ENCODE peak calls at places on chromosomes 13 and 19, in six cellular contexts. One of them, this sample, is unnamed.

GRCh38 chr13:48783181-48783630 is 129.5 kb downstream of the CYSLTR2 start:
- DNase-seq in MCF 10A: peak; percentile 99
- DNase-seq in LoVo: no peak
- DNase-seq in left lung: peak; percentile 82
- DNase-seq in right atrium auricular region: peak; percentile 91
- DNase-seq in mesenteric fat pad: no peak
- DNase-seq in this sample: peak; percentile 77

GRCh38 chr13:27110056-27110746 is 61.4 kb downstream of the USP12 start:
- DNase-seq in MCF 10A: no peak
- DNase-seq in LoVo: no peak
- DNase-seq in left lung: no peak
- DNase-seq in right atrium auricular region: no peak
- DNase-seq in mesenteric fat pad: no peak
- DNase-seq in this sample: no peak

GRCh38 chr13:20921572-20921971 is 19.0 kb upstream of the XPO4 start:
- DNase-seq in MCF 10A: no peak
- DNase-seq in LoVo: no peak
- DNase-seq in left lung: no peak
- DNase-seq in right atrium auricular region: no peak
- DNase-seq in mesenteric fat pad: peak; percentile 20
- DNase-seq in this sample: no peak

GRCh38 chr13:114132419-114133121 is at the start of gene RASA3:
- DNase-seq in MCF 10A: peak; percentile 71
- DNase-seq in LoVo: peak; percentile 84
- DNase-seq in left lung: peak; percentile 94
- DNase-seq in right atrium auricular region: no peak
- DNase-seq in mesenteric fat pad: no peak
- DNase-seq in this sample: peak; percentile 86

GRCh38 chr13:110014719-110015118 is 228.3 kb upstream of the IRS2 start:
- DNase-seq in MCF 10A: peak; percentile 60
- DNase-seq in LoVo: no peak
- DNase-seq in left lung: no peak
- DNase-seq in right atrium auricular region: no peak
- DNase-seq in mesenteric fat pad: no peak
- DNase-seq in this sample: no peak

GRCh38 chr19:3494559-3494958 is 5.9 kb downstream of the DOHH start:
- DNase-seq in MCF 10A: no peak
- DNase-seq in LoVo: no peak
- DNase-seq in left lung: no peak
- DNase-seq in right atrium auricular region: no peak
- DNase-seq in mesenteric fat pad: no peak
- DNase-seq in this sample: no peak

GRCh38 chr13:39876258-39876657 is 220.8 kb downstream of the COG6 start:
- DNase-seq in MCF 10A: peak; percentile 74
- DNase-seq in LoVo: no peak
- DNase-seq in left lung: no peak
- DNase-seq in right atrium auricular region: no peak
- DNase-seq in mesenteric fat pad: no peak
- DNase-seq in this sample: no peak

GRCh38 chr19:1690570-1691307 is 38.3 kb upstream of the TCF3 start:
- DNase-seq in MCF 10A: peak; percentile 58
- DNase-seq in LoVo: peak; percentile 60
- DNase-seq in left lung: no peak
- DNase-seq in right atrium auricular region: no peak
- DNase-seq in mesenteric fat pad: no peak
- DNase-seq in this sample: peak; percentile 81

GRCh38 chr13:19072543-19072942 is 109.1 kb downstream of the TUBA3C start:
- DNase-seq in MCF 10A: no peak
- DNase-seq in LoVo: no peak
- DNase-seq in left lung: no peak
- DNase-seq in right atrium auricular region: no peak
- DNase-seq in mesenteric fat pad: no peak
- DNase-seq in this sample: no peak

GRCh38 chr19:14318873-14319272 is 62.4 kb upstream of the ADGRE5 start:
- DNase-seq in MCF 10A: no peak
- DNase-seq in LoVo: no peak
- DNase-seq in left lung: no peak
- DNase-seq in right atrium auricular region: no peak
- DNase-seq in mesenteric fat pad: no peak
- DNase-seq in this sample: no peak

GRCh38 chr19:33080761-33081681 is at the start of gene GPATCH1:
- DNase-seq in MCF 10A: peak; percentile 90
- DNase-seq in LoVo: peak; percentile 86
- DNase-seq in left lung: peak; percentile 98
- DNase-seq in right atrium auricular region: peak; percentile 84
- DNase-seq in mesenteric fat pad: peak; percentile 95
- DNase-seq in this sample: peak; percentile 93

GRCh38 chr13:65584126-65584525 is 1646.0 kb downstream of the PCDH9 start:
- DNase-seq in MCF 10A: no peak
- DNase-seq in LoVo: no peak
- DNase-seq in left lung: no peak
- DNase-seq in right atrium auricular region: no peak
- DNase-seq in mesenteric fat pad: no peak
- DNase-seq in this sample: no peak